ENCODE peak calls at places on chromosome 3, in nine cellular contexts. W is endothelial cell of umbilical vein, E is HFF-Myc, U is left ventricle myocardium inferior, H is bronchial epithelial cell, P is IMR-90, I is Peyer's patch, S is heart left ventricle, X is AG09309. A is an unnamed sample.

GRCh38 chr3:127044996-127045395 is 62.1 kb downstream of the PLXNA1 start:
- DNase-seq in I (peak), S (no peak), E (no peak), X (no peak), P (peak), H (peak), U (no peak), W (no peak), A (no peak)

GRCh38 chr3:12229144-12229871 is 59.6 kb upstream of the PPARG start:
- DNase-seq in P (no peak), H (peak), W (no peak), X (no peak), E (no peak), I (no peak), S (no peak), U (no peak), A (no peak)

GRCh38 chr3:117603097-117603496 is 893.5 kb downstream of the TUSC7 start:
- DNase-seq in H (no peak), S (no peak), P (no peak), W (no peak), E (no peak), X (no peak), U (no peak), I (no peak), A (no peak)

GRCh38 chr3:5806192-5806591 is 618.7 kb downstream of the EDEM1 start:
- DNase-seq in P (no peak), U (no peak), S (no peak), X (no peak), H (no peak), I (no peak), E (no peak), W (no peak), A (no peak)

GRCh38 chr3:15726881-15727280 is 70.9 kb downstream of the ANKRD28 start:
- DNase-seq in I (no peak), U (no peak), E (no peak), X (no peak), P (no peak), S (no peak), W (no peak), H (no peak), A (no peak)

GRCh38 chr3:178352300-178353021 is 183.8 kb upstream of the KCNMB2 start:
- DNase-seq in X (peak), E (peak), W (peak), U (no peak), I (no peak), H (no peak), S (no peak), P (peak), A (peak)

GRCh38 chr3:196638922-196639516 is 475 bp upstream of the NRROS start:
- DNase-seq in X (no peak), S (no peak), U (no peak), I (no peak), W (peak), P (no peak), E (no peak), H (no peak), A (peak)

GRCh38 chr3:156677120-156677479 is 2.7 kb downstream of the TIPARP start:
- DNase-seq in X (no peak), S (no peak), W (no peak), H (no peak), P (no peak), E (no peak), I (no peak), U (no peak), A (no peak)

GRCh38 chr3:44411031-44411645 is 66.3 kb downstream of the ZNF445 start:
- DNase-seq in E (no peak), H (no peak), S (peak), W (no peak), P (no peak), X (no peak), U (no peak), I (no peak), A (no peak)

GRCh38 chr3:60953406-60953805 is 297.8 kb downstream of the FHIT start:
- DNase-seq in X (peak), H (peak), E (no peak), U (no peak), P (no peak), I (no peak), S (no peak), W (peak), A (peak)

GRCh38 chr3:6657591-6657990 is 203.3 kb upstream of the GRM7 start:
- DNase-seq in X (no peak), I (no peak), H (no peak), U (no peak), S (no peak), E (no peak), P (no peak), W (no peak), A (no peak)

GRCh38 chr3:162007722-162008121 is 511.1 kb downstream of the OTOL1 start:
- DNase-seq in P (no peak), I (no peak), S (no peak), U (no peak), E (no peak), W (no peak), H (no peak), X (peak), A (no peak)

GRCh38 chr3:110526732-110527727 is 544.6 kb upstream of the NECTIN3 start:
- DNase-seq in X (peak), W (peak), E (peak), I (no peak), H (peak), S (no peak), U (no peak), P (peak), A (peak)

GRCh38 chr3:157327018-157327417 is 109.6 kb upstream of the PTX3 start:
- DNase-seq in W (no peak), H (no peak), E (no peak), I (no peak), U (no peak), P (no peak), X (no peak), S (no peak), A (no peak)

GRCh38 chr3:60708191-60708975 is 542.9 kb downstream of the FHIT start:
- DNase-seq in W (no peak), P (peak), E (no peak), S (no peak), U (no peak), H (peak), I (no peak), X (no peak), A (peak)

GRCh38 chr3:14290631-14291385 is 111.6 kb upstream of the SLC6A6 start:
- DNase-seq in I (peak), X (peak), E (no peak), W (no peak), S (no peak), U (no peak), P (no peak), H (no peak), A (no peak)

GRCh38 chr3:170440346-170440745 is 21.7 kb downstream of the CLDN11 start:
- DNase-seq in U (no peak), W (peak), S (no peak), X (no peak), I (no peak), P (peak), E (no peak), H (peak), A (peak)

GRCh38 chr3:55330756-55331155 is 156.3 kb downstream of the WNT5A start:
- DNase-seq in H (no peak), S (no peak), P (peak), U (no peak), I (no peak), E (no peak), X (no peak), W (no peak), A (no peak)

GRCh38 chr3:186307594-186307993 is 54.4 kb downstream of the DGKG start:
- DNase-seq in W (peak), P (peak), E (peak), U (no peak), S (no peak), X (no peak), H (peak), I (no peak), A (peak)

GRCh38 chr3:440826-441225 is 244.3 kb downstream of the CHL1 start:
- DNase-seq in P (no peak), W (no peak), H (peak), S (no peak), I (no peak), E (no peak), X (no peak), U (no peak), A (no peak)

GRCh38 chr3:42844815-42845214 is 30.9 kb downstream of the CYP8B1 start:
- DNase-seq in I (no peak), P (no peak), U (no peak), X (no peak), W (no peak), E (no peak), S (no peak), H (no peak), A (no peak)

GRCh38 chr3:194995922-194996321 is 275.0 kb downstream of the XXYLT1 start:
- DNase-seq in E (no peak), W (no peak), I (no peak), S (no peak), P (no peak), U (no peak), H (no peak), X (no peak), A (no peak)

GRCh38 chr3:31002730-31003129 is 108.3 kb upstream of the GADL1 start:
- DNase-seq in P (no peak), X (no peak), H (no peak), E (no peak), W (no peak), U (no peak), I (no peak), S (no peak), A (no peak)

GRCh38 chr3:159953320-159953719 is 35.3 kb upstream of the IL12A start:
- DNase-seq in W (no peak), U (no peak), X (no peak), H (no peak), E (no peak), P (no peak), S (no peak), I (no peak), A (no peak)

GRCh38 chr3:148026009-148026588 is 616.9 kb downstream of the ZIC1 start:
- DNase-seq in H (no peak), I (no peak), W (no peak), E (no peak), U (no peak), P (no peak), X (no peak), S (no peak), A (no peak)

GRCh38 chr3:190173426-190173825 is 52.7 kb upstream of the P3H2 start:
- DNase-seq in P (no peak), X (no peak), S (no peak), H (no peak), I (no peak), W (no peak), U (no peak), E (no peak), A (no peak)

GRCh38 chr3:15977089-15977488 is 179.3 kb upstream of the ANKRD28 start:
- DNase-seq in I (no peak), P (no peak), E (no peak), S (no peak), W (no peak), X (no peak), H (no peak), U (no peak), A (no peak)

GRCh38 chr3:147113293-147114045 is 292.9 kb downstream of the ZIC4 start:
- DNase-seq in S (no peak), U (no peak), X (peak), H (peak), W (no peak), P (peak), I (no peak), E (peak), A (peak)

GRCh38 chr3:48826451-48826850 is 21.2 kb downstream of the PRKAR2A start:
- DNase-seq in X (peak), H (peak), E (peak), P (peak), I (no peak), U (no peak), W (no peak), S (no peak), A (peak)

GRCh38 chr3:157089455-157090221 is 70.3 kb downstream of the CCNL1 start:
- DNase-seq in U (peak), W (peak), E (no peak), P (peak), H (peak), S (peak), X (no peak), I (peak), A (peak)

GRCh38 chr3:81154611-81155143 is 606.8 kb downstream of the GBE1 start:
- DNase-seq in U (no peak), H (no peak), P (no peak), I (no peak), S (no peak), W (no peak), E (no peak), X (no peak), A (no peak)

GRCh38 chr3:100911956-100912355 is 81.3 kb downstream of the ABI3BP start:
- DNase-seq in X (no peak), E (no peak), S (no peak), U (no peak), H (no peak), I (no peak), W (no peak), P (no peak), A (no peak)

DNA sequence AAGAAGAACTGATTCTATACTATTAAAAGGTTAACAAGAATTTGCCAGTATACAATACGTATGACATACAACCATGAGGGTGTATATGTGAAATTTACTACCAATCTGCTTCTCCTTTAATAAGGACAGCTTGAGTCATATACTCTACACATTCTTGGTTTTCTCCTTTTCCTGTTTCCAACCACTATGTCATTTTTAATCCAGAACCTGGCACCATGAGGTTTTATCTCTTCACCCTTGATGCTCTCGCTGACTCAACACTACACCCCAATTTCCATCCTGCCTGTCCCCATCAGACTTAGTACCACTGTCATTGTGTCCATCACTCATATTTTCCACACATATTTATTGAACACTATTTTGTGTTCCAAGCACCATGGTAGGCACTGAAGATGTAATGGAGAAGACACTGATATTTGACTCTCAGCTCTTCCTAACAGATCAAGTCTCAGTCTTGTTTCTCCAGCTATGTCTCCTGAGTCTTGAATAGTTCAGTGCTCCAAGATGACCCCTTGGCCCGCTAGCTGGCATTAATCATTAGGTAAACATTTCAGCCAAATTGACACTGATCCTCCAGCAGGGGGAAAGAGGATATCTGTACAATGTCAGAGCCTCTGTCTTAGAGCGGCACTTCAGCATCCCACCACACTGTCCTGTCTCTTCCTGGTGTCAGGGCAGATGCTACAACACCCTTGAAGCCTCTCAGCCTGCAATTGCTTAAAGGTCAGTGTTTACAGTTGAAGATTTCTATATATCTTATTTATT is 11.2 kb upstream of the COL8A1 start:
- DNase-seq in S (no peak), H (peak), X (no peak), I (no peak), U (no peak), P (peak), E (no peak), W (peak), A (no peak)
- TF ChIP-seq CTCF in S (no peak), H (peak), X (peak), I (no peak), U (no peak), P (peak), E (peak), W (peak), A (peak)

GRCh38 chr3:172770382-172770781 is 19.9 kb downstream of the ECT2 start:
- DNase-seq in S (no peak), X (no peak), I (no peak), E (no peak), H (no peak), W (no peak), P (no peak), U (no peak), A (no peak)

GRCh38 chr3:172771672-172772071 is 21.1 kb downstream of the ECT2 start:
- DNase-seq in H (no peak), W (no peak), E (no peak), I (no peak), U (no peak), S (no peak), P (no peak), X (no peak), A (no peak)

GRCh38 chr3:172766241-172766640 is 15.7 kb downstream of the ECT2 start:
- DNase-seq in U (no peak), E (no peak), I (no peak), X (no peak), H (no peak), W (no peak), P (no peak), S (no peak), A (no peak)

DNA sequence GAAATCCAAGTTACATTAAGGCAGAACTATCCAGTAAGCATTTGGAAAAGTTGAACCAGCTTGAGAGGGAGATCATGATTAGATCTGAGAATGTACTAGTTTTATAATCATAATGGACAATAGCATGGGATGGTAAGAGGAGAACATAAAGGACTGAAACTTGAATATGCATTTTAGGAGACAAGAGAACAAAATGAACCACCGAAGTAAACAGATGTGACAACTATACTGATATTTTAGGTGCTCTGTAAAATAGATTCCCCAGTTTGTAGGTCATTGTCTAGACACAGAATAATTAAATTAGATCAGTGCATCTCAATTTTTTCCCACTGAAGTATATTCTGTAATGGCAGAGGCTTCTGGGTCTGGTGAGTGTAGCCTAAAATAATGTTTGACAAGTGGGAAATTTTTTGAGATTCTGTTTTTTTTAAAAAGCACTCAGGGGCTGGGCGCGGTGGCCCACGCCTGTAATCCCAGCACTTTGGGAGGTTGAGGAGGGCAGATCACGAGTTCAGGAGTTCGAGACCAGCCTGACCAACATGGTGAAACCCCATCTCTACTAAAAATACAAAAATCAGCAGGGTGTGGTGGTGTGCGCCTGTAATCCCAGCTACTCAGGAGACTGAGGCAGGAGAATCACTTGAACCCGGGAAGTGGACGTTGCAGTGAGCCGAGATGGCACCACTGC is 16.3 kb downstream of the ECT2 start:
- DNase-seq in S (no peak), U (no peak), I (no peak), W (no peak), P (no peak), E (no peak), H (no peak), X (no peak), A (no peak)
- H3K4me3 ChIP-seq in S (no peak), U (no peak), I (no peak), W (no peak), P (no peak), E (no peak), H (no peak), X (no peak), A (no peak)

GRCh38 chr3:9861201-9861600 is 17.4 kb upstream of the RPUSD3 start:
- DNase-seq in I (no peak), X (no peak), W (no peak), H (no peak), S (no peak), E (no peak), P (no peak), U (no peak), A (no peak)

GRCh38 chr3:9861626-9862130 is 17.9 kb upstream of the RPUSD3 start:
- DNase-seq in W (no peak), U (no peak), H (no peak), E (no peak), I (no peak), X (no peak), P (no peak), S (no peak), A (no peak)

GRCh38 chr3:9859530-9860025 is 15.8 kb upstream of the RPUSD3 start:
- DNase-seq in H (no peak), U (no peak), X (no peak), W (no peak), E (no peak), I (no peak), P (no peak), S (no peak), A (no peak)

GRCh38 chr3:9866639-9867038 is 13.4 kb downstream of the CIDEC start:
- DNase-seq in S (no peak), H (no peak), P (no peak), U (no peak), W (no peak), E (no peak), I (no peak), X (no peak), A (peak)

DNA sequence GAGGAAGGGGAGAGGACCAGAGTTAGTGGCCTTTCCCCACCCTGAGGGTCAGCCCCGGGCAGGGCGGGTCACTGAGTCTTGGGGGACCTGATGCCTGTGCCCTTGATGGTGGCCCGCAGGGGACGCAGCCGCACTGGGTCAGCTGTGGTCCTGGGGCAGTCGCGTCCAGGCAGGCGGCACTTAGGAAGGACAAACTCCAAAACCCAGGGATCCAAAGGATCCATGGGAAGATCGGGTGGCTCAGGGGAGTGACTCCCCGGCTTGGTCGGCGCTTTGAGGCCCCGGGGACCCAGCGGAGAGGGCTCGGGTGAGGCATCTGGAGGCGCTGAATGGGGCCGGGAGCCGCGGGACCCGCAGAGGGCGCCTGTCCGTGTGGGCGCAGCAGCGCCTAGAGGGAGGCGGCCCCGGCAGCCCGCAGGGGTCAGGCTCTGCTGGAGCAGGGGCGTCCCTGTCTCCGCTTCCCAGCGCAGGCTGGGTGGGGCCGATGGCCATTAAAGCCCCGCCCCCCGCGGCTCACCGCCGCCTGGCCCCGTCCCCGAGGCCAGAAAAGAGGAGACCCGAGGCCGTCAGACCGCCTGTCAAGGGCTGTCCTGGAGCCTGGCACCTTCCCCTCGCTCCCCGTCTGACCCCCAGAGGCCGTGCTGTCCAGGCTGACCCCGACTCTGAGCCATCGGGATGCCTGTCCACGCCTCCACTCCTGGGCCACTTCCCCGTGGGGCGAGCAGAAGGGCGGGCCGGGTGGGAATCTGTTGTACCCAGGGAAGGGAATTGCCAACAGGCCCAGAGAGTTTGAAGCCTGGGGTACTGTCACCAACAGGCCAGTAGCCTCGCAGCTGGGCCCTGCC is 17.4 kb downstream of the CIDEC start:
- DNase-seq in U (peak), W (peak), E (no peak), P (no peak), I (peak), X (no peak), S (peak), H (no peak), A (peak)
- TF ChIP-seq CTCF in U (peak), W (peak), E (peak), P (peak), I (peak), X (peak), S (peak), H (peak), A (peak)

GRCh38 chr3:99159220-99159762 is 257.8 kb upstream of the DCBLD2 start:
- DNase-seq in P (no peak), S (no peak), W (no peak), H (no peak), X (no peak), I (no peak), U (no peak), E (no peak), A (no peak)
- H3K4me3 ChIP-seq in P (no peak), S (no peak), W (no peak), H (no peak), X (no peak), I (no peak), U (no peak), E (no peak), A (no peak)

A was measured in fibroblast of pulmonary artery.